ENCODE peak calls at places on chromosome 4, in six cellular contexts. P, C, W, Z, V and B are unnamed samples.

GRCh38 chr4:25861951-25862410 is 807 bp downstream of the SEL1L3 start:
- DNase-seq in V (no peak), C (no peak), W (no peak), Z (peak), P (no peak), B (no peak)

GRCh38 chr4:95092762-95093161 is 335.0 kb downstream of the BMPR1B start:
- DNase-seq in W (no peak), C (no peak), V (no peak), Z (no peak), P (peak), B (peak)

GRCh38 chr4:168449740-168450442 is 30.4 kb downstream of the DDX60L start:
- DNase-seq in P (no peak), C (no peak), W (no peak), V (no peak), Z (peak), B (no peak)

GRCh38 chr4:118770741-118771187 is 65.2 kb downstream of the SEC24D start:
- DNase-seq in Z (no peak), P (no peak), V (no peak), C (no peak), W (no peak), B (no peak)

GRCh38 chr4:162011039-162011438 is 152.8 kb downstream of the FSTL5 start:
- DNase-seq in V (no peak), P (no peak), W (no peak), C (no peak), Z (no peak), B (no peak)

GRCh38 chr4:14434916-14435315 is 567.4 kb upstream of the CPEB2 start:
- DNase-seq in C (no peak), V (no peak), W (no peak), Z (no peak), P (no peak), B (no peak)

GRCh38 chr4:141027421-141027820 is 105.8 kb downstream of the RNF150 start:
- DNase-seq in P (peak), C (no peak), W (no peak), Z (peak), V (no peak), B (no peak)

GRCh38 chr4:116561717-116562116 is 523.7 kb downstream of the TRAM1L1 start:
- DNase-seq in W (no peak), Z (no peak), C (no peak), P (peak), V (no peak), B (no peak)

GRCh38 chr4:94177822-94178221 is 29.8 kb upstream of the SMARCAD1 start:
- DNase-seq in Z (no peak), P (no peak), V (no peak), C (no peak), W (no peak), B (no peak)

GRCh38 chr4:75513529-75514130 is 573 bp downstream of the RCHY1 start:
- DNase-seq in Z (peak), V (no peak), C (no peak), P (no peak), W (no peak), B (no peak)